ENCODE peak calls at places on chromosomes 3 and 15, in seven cellular contexts. I, U, N, T, Q, F and H are unnamed samples.

GRCh38 chr3:47512416-47513124 is 942 bp downstream of the ELP6 start:
- DNase-seq in I (peak), Q (peak), U (peak), N (no peak), F (peak), T (peak), H (no peak)

GRCh38 chr3:127628788-127629456 is at the start of gene PODXL2:
- DNase-seq in T (peak), I (no peak), U (peak), N (peak), F (peak), Q (peak), H (peak)

GRCh38 chr3:15305366-15305844 is 27.0 kb downstream of the SH3BP5 start:
- DNase-seq in F (peak), U (no peak), I (no peak), N (peak), T (no peak), Q (peak), H (no peak)

GRCh38 chr3:126958638-126959085 is 24.3 kb upstream of the PLXNA1 start:
- DNase-seq in Q (no peak), I (no peak), F (peak), U (no peak), N (no peak), T (no peak), H (no peak)

GRCh38 chr3:11567516-11568467 is 75.9 kb downstream of the VGLL4 start:
- DNase-seq in U (peak), I (peak), T (no peak), Q (no peak), N (no peak), F (no peak), H (no peak)

GRCh38 chr3:127677541-127678314 is 5.0 kb downstream of the ABTB1 start:
- DNase-seq in U (no peak), F (no peak), I (no peak), T (no peak), Q (no peak), N (peak), H (no peak)

GRCh38 chr3:184371570-184372018 is 6.4 kb downstream of the THPO start:
- DNase-seq in T (peak), I (peak), U (peak), Q (peak), F (peak), N (peak), H (peak)

GRCh38 chr15:48002772-48003171 is 118.0 kb upstream of the SLC24A5 start:
- DNase-seq in T (no peak), Q (no peak), U (no peak), N (no peak), F (no peak), I (no peak), H (no peak)

GRCh38 chr3:94234177-94234788 is 171.4 kb downstream of the NSUN3 start:
- DNase-seq in I (peak), N (no peak), Q (peak), U (peak), T (peak), F (no peak), H (no peak)

GRCh38 chr15:75156306-75157215 is 45.1 kb upstream of the C15orf39 start:
- DNase-seq in T (no peak), Q (peak), N (no peak), I (peak), U (no peak), F (no peak), H (no peak)

GRCh38 chr15:47652853-47653243 is 64.5 kb upstream of the SEMA6D start:
- DNase-seq in Q (no peak), U (no peak), T (no peak), N (no peak), F (no peak), I (no peak), H (no peak)

GRCh38 chr3:71944482-71944881 is 159.5 kb upstream of the PROK2 start:
- DNase-seq in T (no peak), I (no peak), Q (no peak), U (no peak), N (no peak), F (no peak), H (no peak)

GRCh38 chr3:152050782-152051405 is 177.5 kb downstream of the SUCNR1 start:
- DNase-seq in U (peak), T (no peak), N (no peak), I (peak), Q (no peak), F (no peak), H (no peak)

GRCh38 chr15:92906563-92907081 is 6.5 kb downstream of the CHD2 start:
- DNase-seq in F (no peak), N (no peak), Q (no peak), T (peak), I (peak), U (peak), H (peak)

GRCh38 chr15:82012908-82013307 is 32.9 kb downstream of the MEX3B start:
- DNase-seq in T (no peak), U (no peak), Q (no peak), F (no peak), I (no peak), N (no peak), H (no peak)

GRCh38 chr3:72591522-72592421 is 256.5 kb downstream of the SHQ1 start:
- DNase-seq in N (no peak), Q (peak), I (peak), T (no peak), U (peak), F (no peak), H (no peak)

GRCh38 chr3:170558417-170558816 is 27.5 kb downstream of the SLC7A14 start:
- DNase-seq in N (no peak), I (no peak), T (no peak), Q (no peak), F (no peak), U (no peak), H (no peak)

GRCh38 chr3:75180235-75180944 is 483.7 kb upstream of the FRG2C start:
- DNase-seq in T (no peak), N (no peak), Q (no peak), U (no peak), I (no peak), F (no peak), H (no peak)

GRCh38 chr3:87780808-87781207 is 278.0 kb downstream of the CGGBP1 start:
- DNase-seq in I (no peak), U (no peak), T (no peak), F (no peak), N (no peak), Q (no peak), H (no peak)

GRCh38 chr3:12193485-12194165 is 34.9 kb upstream of the TIMP4 start:
- DNase-seq in I (peak), N (peak), T (peak), Q (no peak), F (no peak), U (peak), H (no peak)

GRCh38 chr3:30894521-30895289 is at the start of gene GADL1:
- DNase-seq in Q (peak), I (no peak), F (peak), U (peak), T (peak), N (peak), H (no peak)

GRCh38 chr15:71275098-71275497 is 159.8 kb downstream of the THSD4 start:
- DNase-seq in N (no peak), U (peak), F (no peak), T (no peak), Q (peak), I (peak), H (no peak)

GRCh38 chr3:9750556-9751411 is 1.0 kb downstream of the OGG1 start:
- DNase-seq in N (no peak), F (no peak), Q (no peak), T (no peak), U (peak), I (peak), H (no peak)

GRCh38 chr15:96692826-96693225 is 362.3 kb downstream of the NR2F2 start:
- DNase-seq in U (no peak), F (no peak), Q (no peak), N (no peak), T (no peak), I (no peak), H (no peak)

GRCh38 chr15:53808058-53808703 is 48.7 kb upstream of the WDR72 start:
- DNase-seq in N (no peak), F (no peak), T (no peak), Q (no peak), I (peak), U (peak), H (no peak)

GRCh38 chr3:125150525-125151436 is 61.8 kb downstream of the SLC12A8 start:
- DNase-seq in F (no peak), N (peak), Q (peak), I (peak), T (peak), U (peak), H (peak)

GRCh38 chr15:31129769-31130303 is 28.3 kb upstream of the TRPM1 start:
- DNase-seq in F (no peak), N (no peak), U (no peak), I (no peak), Q (no peak), T (no peak), H (no peak)

GRCh38 chr3:152742368-152743347 is 92.3 kb upstream of the P2RY1 start:
- DNase-seq in I (peak), U (peak), F (no peak), T (no peak), Q (no peak), N (no peak), H (no peak)

GRCh38 chr3:70824078-70824477 is 511.6 kb upstream of the MDFIC2 start:
- DNase-seq in T (no peak), F (no peak), U (peak), N (no peak), I (peak), Q (no peak), H (no peak)

GRCh38 chr3:31543375-31543774 is 10.7 kb downstream of the STT3B start:
- DNase-seq in N (no peak), U (peak), Q (no peak), F (no peak), T (no peak), I (no peak), H (no peak)

GRCh38 chr15:82572311-82572710 is 32.1 kb upstream of the RPS17 start:
- DNase-seq in Q (no peak), I (no peak), U (peak), N (no peak), T (no peak), F (no peak), H (no peak)

GRCh38 chr3:107977571-107977970 is 113.3 kb downstream of the CD47 start:
- DNase-seq in T (no peak), F (peak), U (no peak), Q (no peak), N (no peak), I (no peak), H (no peak)

GRCh38 chr3:103609472-103609871 is 1174.7 kb downstream of the ZPLD1 start:
- DNase-seq in T (no peak), I (peak), U (no peak), F (no peak), N (no peak), Q (peak), H (no peak)